ENCODE peak calls at places on chromosomes 1 and 21, in eight cellular contexts. S, Q, D, O, I, F, W and X are unnamed samples.

GRCh38 chr1:44571712-44572571 is 102.3 kb downstream of the TMEM53 start:
- DNase-seq in S (no peak), Q (no peak), D (no peak), O (no peak), I (no peak), F (peak; percentile 64), W (no peak), X (no peak)

GRCh38 chr21:39016740-39017315 is 166.4 kb downstream of the PSMG1 start:
- DNase-seq in S (no peak), Q (no peak), D (no peak), O (no peak), I (peak; percentile 54), F (peak; percentile 71), W (no peak), X (no peak)

GRCh38 chr1:221416723-221417122 is 325.2 kb downstream of the DUSP10 start:
- DNase-seq in S (no peak), Q (no peak), D (no peak), O (no peak), I (no peak), F (no peak), W (no peak), X (no peak)

GRCh38 chr1:81420760-81421159 is 380.0 kb upstream of the ADGRL2 start:
- DNase-seq in S (no peak), Q (no peak), D (no peak), O (no peak), I (no peak), F (no peak), W (no peak), X (no peak)

GRCh38 chr1:32963746-32964460 is 706 bp downstream of the RNF19B start:
- DNase-seq in S (peak; percentile 31), Q (peak; percentile 52), D (peak; percentile 20), O (peak; percentile 57), I (no peak), F (peak; percentile 85), W (peak; percentile 86), X (peak; percentile 91)

GRCh38 chr1:30889506-30889905 is 19.1 kb downstream of the SDC3 start:
- DNase-seq in S (no peak), Q (no peak), D (no peak), O (no peak), I (no peak), F (no peak), W (no peak), X (no peak)

GRCh38 chr21:44867999-44868700 is 5.3 kb downstream of the PTTG1IP start:
- DNase-seq in S (no peak), Q (no peak), D (no peak), O (no peak), I (no peak), F (no peak), W (peak; percentile 40), X (no peak)

GRCh38 chr1:239858058-239858457 is 233.6 kb upstream of the FMN2 start:
- DNase-seq in S (no peak), Q (no peak), D (peak; percentile 22), O (no peak), I (no peak), F (no peak), W (no peak), X (no peak)

GRCh38 chr1:9065213-9065751 is 4.2 kb downstream of the SLC2A5 start:
- DNase-seq in S (no peak), Q (no peak), D (no peak), O (no peak), I (no peak), F (no peak), W (no peak), X (no peak)

GRCh38 chr1:20867847-20868246 is 80.7 kb upstream of the HP1BP3 start:
- DNase-seq in S (no peak), Q (no peak), D (no peak), O (no peak), I (no peak), F (no peak), W (no peak), X (no peak)

GRCh38 chr1:246602194-246602593 is 35.9 kb downstream of the CNST start:
- DNase-seq in S (no peak), Q (no peak), D (no peak), O (no peak), I (no peak), F (no peak), W (no peak), X (no peak)

GRCh38 chr1:76640092-76640491 is 227.2 kb upstream of the ST6GALNAC5 start:
- DNase-seq in S (no peak), Q (no peak), D (no peak), O (no peak), I (no peak), F (no peak), W (no peak), X (no peak)

GRCh38 chr1:28417441-28418277 is 48.1 kb downstream of the PHACTR4 start:
- DNase-seq in S (no peak), Q (no peak), D (no peak), O (no peak), I (no peak), F (peak; percentile 32), W (no peak), X (no peak)

GRCh38 chr1:157993179-157994080 is at the start of gene KIRREL1:
- DNase-seq in S (no peak), Q (no peak), D (no peak), O (peak; percentile 59), I (no peak), F (no peak), W (peak; percentile 81), X (no peak)

GRCh38 chr1:229590119-229590518 is 31.6 kb upstream of the ABCB10 start:
- DNase-seq in S (no peak), Q (no peak), D (no peak), O (no peak), I (no peak), F (no peak), W (no peak), X (no peak)

GRCh38 chr1:18954270-18955071 is 2.0 kb downstream of the IFFO2 start:
- DNase-seq in S (no peak), Q (no peak), D (no peak), O (peak; percentile 42), I (no peak), F (no peak), W (no peak), X (no peak)

GRCh38 chr1:38858833-38859560 is 575 bp downstream of the RRAGC start:
- DNase-seq in S (peak; percentile 13), Q (peak; percentile 31), D (peak; percentile 4), O (peak; percentile 26), I (no peak), F (peak; percentile 76), W (peak; percentile 87), X (peak; percentile 92)

GRCh38 chr21:43827015-43827611 is 37.7 kb downstream of the RRP1 start:
- DNase-seq in S (no peak), Q (no peak), D (no peak), O (no peak), I (no peak), F (no peak), W (no peak), X (no peak)

GRCh38 chr21:43974791-43975468 is 37.2 kb upstream of the TRAPPC10 start:
- DNase-seq in S (no peak), Q (no peak), D (no peak), O (no peak), I (no peak), F (no peak), W (no peak), X (no peak)

GRCh38 chr1:89757532-89757931 is 63.3 kb upstream of the LRRC8D start:
- DNase-seq in S (no peak), Q (no peak), D (no peak), O (peak; percentile 63), I (no peak), F (peak; percentile 24), W (peak; percentile 77), X (no peak)

GRCh38 chr1:56448937-56449336 is 130.4 kb downstream of the PLPP3 start:
- DNase-seq in S (no peak), Q (no peak), D (no peak), O (no peak), I (no peak), F (no peak), W (no peak), X (no peak)

GRCh38 chr1:230120289-230120948 is 53.4 kb downstream of the GALNT2 start:
- DNase-seq in S (no peak), Q (no peak), D (no peak), O (no peak), I (no peak), F (no peak), W (no peak), X (no peak)

GRCh38 chr1:41280189-41281032 is 38.3 kb upstream of the SCMH1 start:
- DNase-seq in S (no peak), Q (no peak), D (no peak), O (no peak), I (no peak), F (peak; percentile 12), W (no peak), X (no peak)

GRCh38 chr21:25735221-25735894 is 586 bp downstream of the GABPA start:
- DNase-seq in S (peak; percentile 76), Q (peak; percentile 86), D (peak; percentile 90), O (peak; percentile 78), I (peak; percentile 45), F (no peak), W (peak; percentile 96), X (peak; percentile 95)

GRCh38 chr1:151990856-151991198 is 2.8 kb downstream of the S100A10 start:
- DNase-seq in S (no peak), Q (no peak), D (peak; percentile 28), O (no peak), I (no peak), F (no peak), W (no peak), X (no peak)

GRCh38 chr1:26399034-26399433 is 11.6 kb upstream of the LIN28A start:
- DNase-seq in S (no peak), Q (no peak), D (no peak), O (no peak), I (no peak), F (no peak), W (no peak), X (peak; percentile 8)

GRCh38 chr1:15988856-15989736 is 13.2 kb upstream of the ZBTB17 start:
- DNase-seq in S (no peak), Q (no peak), D (no peak), O (no peak), I (no peak), F (no peak), W (no peak), X (no peak)

GRCh38 chr1:71526824-71527223 is 446.0 kb upstream of the ZRANB2 start:
- DNase-seq in S (no peak), Q (no peak), D (no peak), O (no peak), I (no peak), F (no peak), W (no peak), X (no peak)

GRCh38 chr1:30749691-30750583 is 7.6 kb downstream of the LAPTM5 start:
- DNase-seq in S (peak; percentile 42), Q (peak; percentile 64), D (no peak), O (no peak), I (no peak), F (peak; percentile 93), W (no peak), X (no peak)

GRCh38 chr1:24556414-24556795 is 518 bp downstream of the NCMAP start:
- DNase-seq in S (no peak), Q (no peak), D (no peak), O (no peak), I (no peak), F (no peak), W (no peak), X (no peak)

GRCh38 chr1:92481598-92482403 is 4.9 kb downstream of the GFI1 start:
- DNase-seq in S (no peak), Q (no peak), D (no peak), O (peak; percentile 20), I (no peak), F (no peak), W (no peak), X (no peak)

GRCh38 chr1:197989058-197989457 is 71.9 kb downstream of the LHX9 start:
- DNase-seq in S (no peak), Q (no peak), D (no peak), O (no peak), I (no peak), F (no peak), W (no peak), X (no peak)

GRCh38 chr1:53552981-53553733 is 94.0 kb downstream of the DMRTB1 start:
- DNase-seq in S (no peak), Q (peak; percentile 2), D (no peak), O (no peak), I (no peak), F (no peak), W (peak; percentile 35), X (no peak)

GRCh38 chr21:41695513-41695912 is 71.3 kb downstream of the RIPK4 start:
- DNase-seq in S (no peak), Q (no peak), D (peak; percentile 62), O (no peak), I (no peak), F (no peak), W (no peak), X (no peak)